ENCODE peak calls at places on chromosomes 1 and 21, in five cellular contexts. E is pancreas, Z is AG10803, I is cardiac fibroblast, S is prostate gland. B is an unnamed sample.
A peak's percentile ranks its signal among the peaks of the same experiment; 100 is the strongest.

GRCh38 chr1:50978144-50978851 is 8.3 kb downstream of the CDKN2C start:
- DNase-seq in S (peak; percentile 42), Z (peak; percentile 65), E (peak; percentile 78), I (peak; percentile 61), B (no peak)

GRCh38 chr1:204649756-204650155 is 35.8 kb downstream of the LRRN2 start:
- DNase-seq in I (no peak), S (peak; percentile 21), E (no peak), Z (no peak), B (no peak)

GRCh38 chr1:111062624-111063023 is 77.3 kb downstream of the DRAM2 start:
- DNase-seq in E (no peak), S (no peak), Z (no peak), I (no peak), B (no peak)

GRCh38 chr1:105072850-105073249 is 1323.2 kb downstream of the AMY1C start:
- DNase-seq in Z (no peak), I (no peak), S (no peak), E (no peak), B (no peak)

GRCh38 chr1:45621895-45622266 is 2.0 kb downstream of the CCDC17 start:
- DNase-seq in I (no peak), Z (no peak), S (no peak), E (no peak), B (no peak)

GRCh38 chr1:204630460-204630905 is 55.1 kb downstream of the LRRN2 start:
- DNase-seq in Z (no peak), S (no peak), I (no peak), E (no peak), B (no peak)

GRCh38 chr21:33266784-33267135 is 593 bp downstream of the IL10RB start:
- DNase-seq in E (no peak), I (no peak), S (no peak), Z (no peak), B (no peak)

GRCh38 chr1:11176081-11176706 is 13.0 kb upstream of the ANGPTL7 start:
- DNase-seq in S (no peak), I (peak; percentile 17), Z (peak; percentile 83), E (no peak), B (no peak)

GRCh38 chr1:206723500-206724472 is 39.1 kb downstream of the MAPKAPK2 start:
- DNase-seq in I (peak; percentile 94), Z (peak; percentile 85), E (peak; percentile 70), S (no peak), B (peak; percentile 96)

GRCh38 chr1:161188381-161188780 is 10.5 kb downstream of the ADAMTS4 start:
- DNase-seq in Z (no peak), I (no peak), S (no peak), E (no peak), B (no peak)

GRCh38 chr1:246450485-246451251 is 56.4 kb downstream of the SMYD3 start:
- DNase-seq in E (no peak), Z (peak; percentile 27), S (no peak), I (peak; percentile 53), B (peak; percentile 15)

GRCh38 chr1:165443539-165444289 is 1.2 kb downstream of the RXRG start:
- DNase-seq in S (no peak), Z (no peak), E (no peak), I (no peak), B (no peak)

GRCh38 chr1:63888984-63889383 is 115.2 kb downstream of the ROR1 start:
- DNase-seq in Z (peak; percentile 52), I (no peak), E (no peak), S (no peak), B (no peak)

GRCh38 chr21:22297575-22297974 is 1299.4 kb downstream of the NCAM2 start:
- DNase-seq in E (no peak), S (no peak), I (no peak), Z (no peak), B (no peak)

GRCh38 chr1:204266504-204267034 is 52.8 kb upstream of the GOLT1A start:
- DNase-seq in Z (no peak), I (peak; percentile 8), S (no peak), E (peak; percentile 70), B (no peak)

DNA sequence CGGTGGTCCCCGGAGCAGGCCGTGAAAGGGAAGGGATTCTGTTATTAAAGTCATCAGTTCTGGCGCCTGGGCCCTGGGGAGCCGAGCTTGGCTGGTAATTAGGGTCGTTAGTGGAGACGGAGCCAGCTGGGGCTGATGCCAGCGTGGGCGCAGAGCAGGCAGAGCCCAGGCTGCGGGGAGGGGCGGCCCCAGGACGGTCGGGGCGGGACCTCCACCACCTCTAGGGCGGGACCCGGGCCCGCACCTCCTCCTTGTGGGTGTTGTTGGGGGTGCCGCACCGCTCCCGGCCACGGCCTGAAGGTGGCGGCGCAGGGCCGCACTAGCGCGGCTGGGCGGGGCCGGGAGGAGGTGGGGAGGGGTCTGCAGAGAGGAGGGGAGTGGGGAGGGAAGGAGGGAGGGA is 470.6 kb downstream of the PTPRU start:
- DNase-seq in E (no peak), S (no peak), Z (peak; percentile 37), I (peak; percentile 72), B (no peak)
- H3K4me3 ChIP-seq in E (no peak overlapping the region), S (no peak overlapping the region), Z (no peak overlapping the region), I (no peak overlapping the region), B (no peak overlapping the region)

GRCh38 chr21:31675960-31676359 is 16.5 kb downstream of the SOD1 start:
- DNase-seq in I (no peak), E (no peak), Z (no peak), S (no peak), B (no peak)
- TF ChIP-seq CTCF in I (no peak), E (no peak), Z (no peak), S (no peak), B (no peak)

GRCh38 chr1:101217148-101217547 is 19.7 kb upstream of the S1PR1 start:
- DNase-seq in Z (no peak), S (no peak), E (no peak), I (no peak), B (no peak)

GRCh38 chr1:101216623-101217022 is 20.2 kb upstream of the S1PR1 start:
- DNase-seq in Z (no peak), I (no peak), E (no peak), S (no peak), B (no peak)

GRCh38 chr1:101219919-101220695 is 16.7 kb upstream of the S1PR1 start:
- DNase-seq in S (no peak), Z (no peak), E (no peak), I (no peak), B (no peak)

GRCh38 chr1:101220906-101221305 is 15.9 kb upstream of the S1PR1 start:
- DNase-seq in Z (no peak), E (no peak), I (no peak), S (no peak), B (no peak)

GRCh38 chr1:101221945-101222429 is 14.8 kb upstream of the S1PR1 start:
- DNase-seq in I (no peak), Z (no peak), E (no peak), S (no peak), B (no peak)
- H3K4me3 ChIP-seq in I (no peak overlapping the region), Z (no peak overlapping the region), E (no peak overlapping the region), S (no peak overlapping the region), B (no peak overlapping the region)

GRCh38 chr1:58197811-58198210 is 348.7 kb downstream of the OMA1 start:
- DNase-seq in S (no peak), E (no peak), I (no peak), Z (no peak), B (no peak)

GRCh38 chr1:58204284-58204683 is 342.2 kb downstream of the OMA1 start:
- DNase-seq in Z (no peak), S (no peak), E (no peak), I (no peak), B (no peak)

GRCh38 chr1:58201492-58202106 is 344.9 kb downstream of the OMA1 start:
- DNase-seq in E (no peak), Z (no peak), S (no peak), I (no peak), B (no peak)

DNA sequence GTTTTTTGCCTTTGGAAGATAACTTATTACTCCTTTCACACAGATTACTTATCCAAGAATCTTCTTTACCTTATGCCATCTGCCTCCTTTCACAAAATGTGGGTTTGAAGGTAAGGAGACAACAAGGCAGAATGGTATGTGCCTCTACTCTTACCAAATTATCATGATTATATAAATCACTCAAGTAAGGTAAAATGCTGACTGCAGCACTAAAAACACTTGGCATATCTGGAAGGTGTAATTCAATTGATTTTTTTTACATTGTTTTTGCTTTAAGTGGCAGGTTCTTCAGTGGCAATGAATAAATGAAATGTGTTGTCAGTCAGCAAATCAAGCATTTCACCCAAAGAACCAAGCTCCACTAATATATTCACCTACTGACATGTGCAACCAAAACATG is 346.1 kb downstream of the OMA1 start:
- DNase-seq in E (no peak), Z (no peak), I (no peak), S (no peak), B (no peak)
- TF ChIP-seq CTCF in E (no peak), Z (no peak), I (no peak), S (no peak), B (no peak)

GRCh38 chr1:109763646-109764415 is at the start of gene EPS8L3:
- DNase-seq in I (no peak), Z (no peak), E (no peak), S (no peak), B (no peak)
- H3K4me3 ChIP-seq in I (no peak within 1 kb of the TSS), Z (no peak within 1 kb of the TSS), E (no peak within 1 kb of the TSS), S (no peak within 1 kb of the TSS), B (no peak within 1 kb of the TSS)

DNA sequence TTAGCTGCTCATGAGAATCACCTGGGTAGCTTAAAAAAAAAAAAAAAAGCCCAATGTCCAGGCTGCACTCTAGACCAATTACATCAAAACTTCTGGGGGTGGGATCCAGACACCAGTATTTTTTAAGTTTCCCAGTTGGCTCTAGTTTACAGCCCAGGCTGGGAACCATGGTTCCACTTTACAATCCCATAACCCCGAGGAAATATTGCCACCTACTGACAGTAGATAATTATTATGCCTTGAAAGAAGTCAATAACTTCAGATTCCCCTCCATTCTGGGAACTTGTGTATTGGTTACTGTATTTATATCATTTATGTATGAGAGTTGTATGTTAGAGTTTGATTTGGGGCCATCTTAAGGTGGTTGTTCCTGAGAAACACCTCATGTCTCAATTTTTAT is 100.2 kb downstream of the SPATA46 start:
- DNase-seq in E (no peak), Z (peak; percentile 34), I (peak; percentile 62), S (peak; percentile 15), B (peak; percentile 41)
- TF ChIP-seq CTCF in E (no peak), Z (peak; percentile 51), I (peak; percentile 18), S (no peak), B (peak; percentile 47)

GRCh38 chr1:3068400-3069361 is at the start of gene PRDM16:
- DNase-seq in Z (peak; percentile 43), S (peak; percentile 57), E (peak; percentile 70), I (peak; percentile 33), B (peak; percentile 15)
- H3K4me3 ChIP-seq in Z (peak within 1 kb of the TSS; percentile 51), S (peak within 1 kb of the TSS; percentile 61), E (peak within 1 kb of the TSS; percentile 85), I (peak within 1 kb of the TSS; percentile 45), B (peak within 1 kb of the TSS; percentile 49)

GRCh38 chr1:151009206-151009587 is 948 bp downstream of the PRUNE1 start:
- DNase-seq in Z (peak; percentile 67), S (no peak), I (no peak), E (no peak), B (peak; percentile 81)

GRCh38 chr1:151010346-151010726 is 2.1 kb downstream of the PRUNE1 start:
- DNase-seq in S (no peak), Z (no peak), I (no peak), E (no peak), B (no peak)

GRCh38 chr1:151009674-151010345 is 1.6 kb downstream of the PRUNE1 start:
- DNase-seq in E (no peak), Z (no peak), S (no peak), I (no peak), B (no peak)

GRCh38 chr1:151007853-151008243 is 401 bp upstream of the PRUNE1 start:
- DNase-seq in E (no peak), Z (no peak), I (no peak), S (no peak), B (no peak)

GRCh38 chr1:151008244-151009205 is at the start of gene PRUNE1:
- DNase-seq in I (peak; percentile 99), E (peak; percentile 97), S (peak; percentile 93), Z (peak; percentile 96), B (peak; percentile 88)
- TF ChIP-seq CTCF in I (no peak), E (no peak), S (no peak), Z (no peak), B (no peak)